ENCODE peak calls at places on chromosomes 7 and 10, in eight cellular contexts. One of them, this sample, is unnamed.

GRCh38 chr10:95759233-95759826 is 3.4 kb downstream of the ENTPD1 start:
- DNase-seq in heart right ventricle: no peak
- DNase-seq in epithelial cell of proximal tubule: no peak
- DNase-seq in endothelial cell: no peak
- DNase-seq in activated CD8-positive, alpha-beta memory T cell treated with anti-CD3 and anti-CD28 coated beads for 48 hours: no peak
- DNase-seq in NCI-H2029: no peak
- DNase-seq in KBM-7: no peak
- DNase-seq in NCI-H345: no peak
- DNase-seq in this sample: no peak

GRCh38 chr7:66847879-66848810 is 72.9 kb upstream of the TMEM248 start:
- DNase-seq in heart right ventricle: no peak
- DNase-seq in epithelial cell of proximal tubule: peak; percentile 38
- DNase-seq in endothelial cell: no peak
- DNase-seq in activated CD8-positive, alpha-beta memory T cell treated with anti-CD3 and anti-CD28 coated beads for 48 hours: no peak
- DNase-seq in NCI-H2029: no peak
- DNase-seq in KBM-7: peak; percentile 85
- DNase-seq in NCI-H345: no peak
- DNase-seq in this sample: no peak

GRCh38 chr7:3683886-3684539 is 383.0 kb downstream of the SDK1 start:
- DNase-seq in heart right ventricle: no peak
- DNase-seq in epithelial cell of proximal tubule: no peak
- DNase-seq in endothelial cell: no peak
- DNase-seq in activated CD8-positive, alpha-beta memory T cell treated with anti-CD3 and anti-CD28 coated beads for 48 hours: no peak
- DNase-seq in NCI-H2029: no peak
- DNase-seq in KBM-7: no peak
- DNase-seq in NCI-H345: no peak
- DNase-seq in this sample: no peak

GRCh38 chr10:81889181-81889769 is 14.3 kb downstream of the NRG3 start:
- DNase-seq in heart right ventricle: no peak
- DNase-seq in epithelial cell of proximal tubule: no peak
- DNase-seq in endothelial cell: no peak
- DNase-seq in activated CD8-positive, alpha-beta memory T cell treated with anti-CD3 and anti-CD28 coated beads for 48 hours: no peak
- DNase-seq in NCI-H2029: no peak
- DNase-seq in KBM-7: no peak
- DNase-seq in NCI-H345: no peak
- DNase-seq in this sample: no peak

GRCh38 chr10:43249151-43249961 is 17.5 kb downstream of the RASGEF1A start:
- DNase-seq in heart right ventricle: peak; percentile 1
- DNase-seq in epithelial cell of proximal tubule: no peak
- DNase-seq in endothelial cell: no peak
- DNase-seq in activated CD8-positive, alpha-beta memory T cell treated with anti-CD3 and anti-CD28 coated beads for 48 hours: no peak
- DNase-seq in NCI-H2029: no peak
- DNase-seq in KBM-7: no peak
- DNase-seq in NCI-H345: no peak
- DNase-seq in this sample: no peak

GRCh38 chr7:98877146-98877545 is 1.2 kb upstream of the TRRAP start:
- DNase-seq in heart right ventricle: no peak
- DNase-seq in epithelial cell of proximal tubule: no peak
- DNase-seq in endothelial cell: no peak
- DNase-seq in activated CD8-positive, alpha-beta memory T cell treated with anti-CD3 and anti-CD28 coated beads for 48 hours: no peak
- DNase-seq in NCI-H2029: no peak
- DNase-seq in KBM-7: no peak
- DNase-seq in NCI-H345: no peak
- DNase-seq in this sample: no peak

GRCh38 chr7:34296663-34297062 is 361.4 kb upstream of the NPSR1 start:
- DNase-seq in heart right ventricle: no peak
- DNase-seq in epithelial cell of proximal tubule: no peak
- DNase-seq in endothelial cell: no peak
- DNase-seq in activated CD8-positive, alpha-beta memory T cell treated with anti-CD3 and anti-CD28 coated beads for 48 hours: no peak
- DNase-seq in NCI-H2029: no peak
- DNase-seq in KBM-7: no peak
- DNase-seq in NCI-H345: no peak
- DNase-seq in this sample: no peak

GRCh38 chr10:5355762-5356478 is 8.8 kb upstream of the UCN3 start:
- DNase-seq in heart right ventricle: no peak
- DNase-seq in epithelial cell of proximal tubule: no peak
- DNase-seq in endothelial cell: no peak
- DNase-seq in activated CD8-positive, alpha-beta memory T cell treated with anti-CD3 and anti-CD28 coated beads for 48 hours: no peak
- DNase-seq in NCI-H2029: no peak
- DNase-seq in KBM-7: no peak
- DNase-seq in NCI-H345: no peak
- DNase-seq in this sample: no peak

GRCh38 chr10:100838986-100839385 is 73.8 kb upstream of the SLF2 start:
- DNase-seq in heart right ventricle: no peak
- DNase-seq in epithelial cell of proximal tubule: no peak
- DNase-seq in endothelial cell: no peak
- DNase-seq in activated CD8-positive, alpha-beta memory T cell treated with anti-CD3 and anti-CD28 coated beads for 48 hours: no peak
- DNase-seq in NCI-H2029: no peak
- DNase-seq in KBM-7: no peak
- DNase-seq in NCI-H345: no peak
- DNase-seq in this sample: no peak

GRCh38 chr10:102714621-102715455 is at the start of gene SFXN2:
- DNase-seq in heart right ventricle: peak; percentile 38
- DNase-seq in epithelial cell of proximal tubule: no peak
- DNase-seq in endothelial cell: no peak
- DNase-seq in activated CD8-positive, alpha-beta memory T cell treated with anti-CD3 and anti-CD28 coated beads for 48 hours: no peak
- DNase-seq in NCI-H2029: no peak
- DNase-seq in KBM-7: no peak
- DNase-seq in NCI-H345: peak; percentile 34
- DNase-seq in this sample: no peak

GRCh38 chr10:113187066-113187777 is 237.2 kb downstream of the TCF7L2 start:
- DNase-seq in heart right ventricle: peak; percentile 55
- DNase-seq in epithelial cell of proximal tubule: no peak
- DNase-seq in endothelial cell: no peak
- DNase-seq in activated CD8-positive, alpha-beta memory T cell treated with anti-CD3 and anti-CD28 coated beads for 48 hours: no peak
- DNase-seq in NCI-H2029: no peak
- DNase-seq in KBM-7: no peak
- DNase-seq in NCI-H345: no peak
- DNase-seq in this sample: no peak

GRCh38 chr10:97673736-97674525 is 13.1 kb downstream of the AVPI1 start:
- DNase-seq in heart right ventricle: no peak
- DNase-seq in epithelial cell of proximal tubule: no peak
- DNase-seq in endothelial cell: no peak
- DNase-seq in activated CD8-positive, alpha-beta memory T cell treated with anti-CD3 and anti-CD28 coated beads for 48 hours: no peak
- DNase-seq in NCI-H2029: no peak
- DNase-seq in KBM-7: peak; percentile 44
- DNase-seq in NCI-H345: no peak
- DNase-seq in this sample: no peak

GRCh38 chr10:66162560-66163143 is 763.2 kb upstream of the LRRTM3 start:
- DNase-seq in heart right ventricle: no peak
- DNase-seq in epithelial cell of proximal tubule: no peak
- DNase-seq in endothelial cell: no peak
- DNase-seq in activated CD8-positive, alpha-beta memory T cell treated with anti-CD3 and anti-CD28 coated beads for 48 hours: no peak
- DNase-seq in NCI-H2029: no peak
- DNase-seq in KBM-7: no peak
- DNase-seq in NCI-H345: no peak
- DNase-seq in this sample: no peak